ENCODE peak calls at places on chromosomes 5 and 9, in four cellular contexts. One of them, this sample, is unnamed. For H3K9me3, the result is how much of the 10 kb centered on the place peaks cover.

GRCh38 chr9:114606597-114607207 is 4.4 kb upstream of the TMEM268 start:
- DNase-seq in naive thymus-derived CD4-positive, alpha-beta T cell: no peak
- DNase-seq in lower lobe of right lung: no peak
- DNase-seq in effector memory CD4-positive, alpha-beta T cell: no peak
- DNase-seq in this sample: no peak

GRCh38 chr5:135060021-135060420 is 26.0 kb upstream of the PITX1 start:
- DNase-seq in naive thymus-derived CD4-positive, alpha-beta T cell: no peak
- DNase-seq in lower lobe of right lung: no peak
- DNase-seq in effector memory CD4-positive, alpha-beta T cell: no peak
- DNase-seq in this sample: no peak

GRCh38 chr9:121171236-121171635 is 30.4 kb downstream of the RAB14 start:
- DNase-seq in lower lobe of right lung: no peak
- DNase-seq in naive thymus-derived CD4-positive, alpha-beta T cell: no peak
- DNase-seq in effector memory CD4-positive, alpha-beta T cell: no peak
- DNase-seq in this sample: no peak

GRCh38 chr5:103847060-103847459 is 284.5 kb upstream of the NUDT12 start:
- DNase-seq in lower lobe of right lung: no peak
- DNase-seq in naive thymus-derived CD4-positive, alpha-beta T cell: no peak
- DNase-seq in effector memory CD4-positive, alpha-beta T cell: no peak
- DNase-seq in this sample: no peak

GRCh38 chr5:2130361-2130760 is 247.6 kb upstream of the IRX4 start:
- DNase-seq in lower lobe of right lung: no peak
- DNase-seq in naive thymus-derived CD4-positive, alpha-beta T cell: no peak
- DNase-seq in effector memory CD4-positive, alpha-beta T cell: no peak
- DNase-seq in this sample: no peak

GRCh38 chr5:138032572-138033274 is at the start of gene FAM13B:
- DNase-seq in effector memory CD4-positive, alpha-beta T cell: peak
- DNase-seq in lower lobe of right lung: peak
- DNase-seq in naive thymus-derived CD4-positive, alpha-beta T cell: peak
- DNase-seq in this sample: peak

GRCh38 chr9:72828281-72828731 is 124.5 kb downstream of the ALDH1A1 start:
- DNase-seq in lower lobe of right lung: no peak
- DNase-seq in naive thymus-derived CD4-positive, alpha-beta T cell: no peak
- DNase-seq in effector memory CD4-positive, alpha-beta T cell: no peak
- DNase-seq in this sample: no peak

GRCh38 chr5:133952729-133953567 is 15.5 kb downstream of the C5orf15 start:
- DNase-seq in naive thymus-derived CD4-positive, alpha-beta T cell: no peak
- DNase-seq in lower lobe of right lung: no peak
- DNase-seq in effector memory CD4-positive, alpha-beta T cell: no peak
- DNase-seq in this sample: no peak

GRCh38 chr9:120692901-120693573 is 21.2 kb downstream of the MEGF9 start:
- DNase-seq in effector memory CD4-positive, alpha-beta T cell: no peak
- DNase-seq in lower lobe of right lung: no peak
- DNase-seq in naive thymus-derived CD4-positive, alpha-beta T cell: no peak
- DNase-seq in this sample: no peak

GRCh38 chr5:96975656-96976055 is 39.8 kb downstream of the LNPEP start:
- DNase-seq in effector memory CD4-positive, alpha-beta T cell: no peak
- DNase-seq in lower lobe of right lung: no peak
- DNase-seq in naive thymus-derived CD4-positive, alpha-beta T cell: no peak
- DNase-seq in this sample: no peak

GRCh38 chr9:77019810-77020437 is 469 bp downstream of the FOXB2 start:
- DNase-seq in effector memory CD4-positive, alpha-beta T cell: no peak
- DNase-seq in naive thymus-derived CD4-positive, alpha-beta T cell: no peak
- DNase-seq in lower lobe of right lung: no peak
- DNase-seq in this sample: no peak

GRCh38 chr5:102815560-102816324 is 60.6 kb downstream of the PAM start:
- DNase-seq in lower lobe of right lung: no peak
- DNase-seq in naive thymus-derived CD4-positive, alpha-beta T cell: no peak
- DNase-seq in effector memory CD4-positive, alpha-beta T cell: no peak
- DNase-seq in this sample: no peak

GRCh38 chr5:94503677-94504076 is 114.7 kb downstream of the KIAA0825 start:
- DNase-seq in lower lobe of right lung: no peak
- DNase-seq in effector memory CD4-positive, alpha-beta T cell: no peak
- DNase-seq in naive thymus-derived CD4-positive, alpha-beta T cell: no peak
- DNase-seq in this sample: no peak

GRCh38 chr9:73810585-73811215 is 659.0 kb downstream of the ANXA1 start:
- DNase-seq in naive thymus-derived CD4-positive, alpha-beta T cell: no peak
- DNase-seq in effector memory CD4-positive, alpha-beta T cell: no peak
- DNase-seq in lower lobe of right lung: no peak
- DNase-seq in this sample: no peak

GRCh38 chr9:112130997-112131396 is 44.1 kb downstream of the SUSD1 start:
- DNase-seq in lower lobe of right lung: no peak
- DNase-seq in naive thymus-derived CD4-positive, alpha-beta T cell: no peak
- DNase-seq in effector memory CD4-positive, alpha-beta T cell: no peak
- DNase-seq in this sample: no peak

GRCh38 chr5:146902471-146902870 is 23.9 kb upstream of the PPP2R2B start:
- DNase-seq in naive thymus-derived CD4-positive, alpha-beta T cell: no peak
- DNase-seq in lower lobe of right lung: no peak
- DNase-seq in effector memory CD4-positive, alpha-beta T cell: no peak
- DNase-seq in this sample: no peak

GRCh38 chr9:77594963-77595362 is 53.2 kb downstream of the GNA14 start:
- DNase-seq in naive thymus-derived CD4-positive, alpha-beta T cell: no peak
- DNase-seq in lower lobe of right lung: no peak
- DNase-seq in effector memory CD4-positive, alpha-beta T cell: no peak
- DNase-seq in this sample: no peak

GRCh38 chr5:1754531-1755220 is 45.0 kb downstream of the MRPL36 start:
- DNase-seq in effector memory CD4-positive, alpha-beta T cell: no peak
- DNase-seq in lower lobe of right lung: peak
- DNase-seq in naive thymus-derived CD4-positive, alpha-beta T cell: no peak
- DNase-seq in this sample: no peak

GRCh38 chr9:131605770-131606590 is 60.7 kb downstream of the PRRT1B start:
- DNase-seq in lower lobe of right lung: no peak
- DNase-seq in effector memory CD4-positive, alpha-beta T cell: no peak
- DNase-seq in naive thymus-derived CD4-positive, alpha-beta T cell: no peak
- DNase-seq in this sample: no peak

GRCh38 chr9:93085676-93086075 is 10.3 kb upstream of the CARD19 start:
- DNase-seq in effector memory CD4-positive, alpha-beta T cell: no peak
- DNase-seq in lower lobe of right lung: peak
- DNase-seq in naive thymus-derived CD4-positive, alpha-beta T cell: no peak
- DNase-seq in this sample: no peak

GRCh38 chr5:73901455-73901854 is 275.5 kb downstream of the ARHGEF28 start:
- DNase-seq in effector memory CD4-positive, alpha-beta T cell: no peak
- DNase-seq in naive thymus-derived CD4-positive, alpha-beta T cell: no peak
- DNase-seq in lower lobe of right lung: no peak
- DNase-seq in this sample: no peak

GRCh38 chr5:52839285-52839684 is 51.6 kb downstream of the ITGA1 start:
- DNase-seq in effector memory CD4-positive, alpha-beta T cell: no peak
- DNase-seq in lower lobe of right lung: no peak
- DNase-seq in naive thymus-derived CD4-positive, alpha-beta T cell: no peak
- DNase-seq in this sample: no peak

GRCh38 chr9:128718475-128718874 is 5.5 kb downstream of the ZDHHC12 start:
- DNase-seq in naive thymus-derived CD4-positive, alpha-beta T cell: no peak
- DNase-seq in lower lobe of right lung: no peak
- DNase-seq in effector memory CD4-positive, alpha-beta T cell: no peak
- DNase-seq in this sample: no peak

GRCh38 chr9:136978073-136978864 is 965 bp downstream of the PTGDS start:
- DNase-seq in lower lobe of right lung: peak
- DNase-seq in naive thymus-derived CD4-positive, alpha-beta T cell: peak
- DNase-seq in effector memory CD4-positive, alpha-beta T cell: peak
- DNase-seq in this sample: peak

GRCh38 chr5:180849827-180850226 is 11.2 kb downstream of the ZFP62 start:
- DNase-seq in effector memory CD4-positive, alpha-beta T cell: no peak
- DNase-seq in naive thymus-derived CD4-positive, alpha-beta T cell: no peak
- DNase-seq in lower lobe of right lung: no peak
- DNase-seq in this sample: no peak
- H3K9me3 ChIP-seq in effector memory CD4-positive, alpha-beta T cell: under half
- H3K9me3 ChIP-seq in naive thymus-derived CD4-positive, alpha-beta T cell: under half
- H3K9me3 ChIP-seq in lower lobe of right lung: under half
- H3K9me3 ChIP-seq in this sample: under half

GRCh38 chr5:77795268-77795667 is 19.1 kb upstream of the TBCA start:
- DNase-seq in naive thymus-derived CD4-positive, alpha-beta T cell: no peak
- DNase-seq in lower lobe of right lung: no peak
- DNase-seq in effector memory CD4-positive, alpha-beta T cell: no peak
- DNase-seq in this sample: no peak
- H3K9me3 ChIP-seq in naive thymus-derived CD4-positive, alpha-beta T cell: under half
- H3K9me3 ChIP-seq in lower lobe of right lung: under half
- H3K9me3 ChIP-seq in effector memory CD4-positive, alpha-beta T cell: under half
- H3K9me3 ChIP-seq in this sample: under half

DNA sequence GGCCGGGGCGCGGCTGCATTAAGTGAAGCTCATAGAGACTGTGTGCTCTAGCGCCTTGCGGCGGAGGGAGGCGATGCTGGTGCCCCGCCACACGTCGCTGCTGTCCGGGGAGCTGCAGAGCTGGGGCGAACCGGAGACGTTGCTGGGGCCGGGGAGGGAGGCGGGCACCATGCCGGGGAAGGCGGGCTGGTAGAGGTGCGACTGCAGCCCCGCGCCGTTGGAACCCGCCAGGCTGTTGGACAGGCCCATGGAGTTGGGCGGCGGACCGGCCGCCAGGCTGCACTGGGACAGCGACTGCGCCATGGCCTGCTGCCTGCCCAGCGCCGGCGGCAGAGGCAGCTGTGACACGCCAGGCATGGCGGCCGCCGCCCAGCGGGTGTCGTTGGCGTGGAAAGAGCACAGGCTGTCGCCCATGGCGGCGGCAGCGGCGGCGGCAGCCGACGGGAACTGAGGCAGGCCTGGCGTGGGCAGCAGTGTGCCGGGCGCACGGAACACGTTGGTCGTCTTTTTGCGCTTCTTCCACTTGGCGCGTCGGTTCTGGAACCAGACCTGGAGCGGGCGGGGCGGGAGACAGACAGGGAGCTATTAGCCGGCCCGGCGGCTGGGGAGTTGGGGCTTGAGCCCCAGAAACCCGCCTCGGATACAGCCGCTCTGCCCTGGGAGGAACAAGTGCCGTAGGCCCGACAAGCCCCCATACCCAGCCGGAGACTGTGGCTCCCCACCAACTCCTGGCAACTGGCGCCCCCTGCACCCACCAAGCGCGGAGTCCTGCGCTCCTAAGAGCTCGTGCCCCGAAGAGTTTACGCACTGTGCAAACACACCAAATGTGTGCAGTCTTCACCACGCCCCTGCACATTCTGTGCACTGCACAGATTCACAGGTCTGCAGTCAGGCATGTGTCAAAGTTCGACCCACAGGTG is 8.0 kb downstream of the OTP start:
- DNase-seq in lower lobe of right lung: peak
- DNase-seq in effector memory CD4-positive, alpha-beta T cell: no peak
- DNase-seq in naive thymus-derived CD4-positive, alpha-beta T cell: no peak
- DNase-seq in this sample: no peak
- H3K9me3 ChIP-seq in lower lobe of right lung: under half
- H3K9me3 ChIP-seq in effector memory CD4-positive, alpha-beta T cell: under half
- H3K9me3 ChIP-seq in naive thymus-derived CD4-positive, alpha-beta T cell: under half
- H3K9me3 ChIP-seq in this sample: under half

GRCh38 chr5:179079165-179079987 is 19.2 kb downstream of the ZNF354C start:
- DNase-seq in naive thymus-derived CD4-positive, alpha-beta T cell: no peak
- DNase-seq in lower lobe of right lung: no peak
- DNase-seq in effector memory CD4-positive, alpha-beta T cell: no peak
- DNase-seq in this sample: no peak
- H3K9me3 ChIP-seq in naive thymus-derived CD4-positive, alpha-beta T cell: under half
- H3K9me3 ChIP-seq in lower lobe of right lung: half or more
- H3K9me3 ChIP-seq in effector memory CD4-positive, alpha-beta T cell: half or more
- H3K9me3 ChIP-seq in this sample: under half

DNA sequence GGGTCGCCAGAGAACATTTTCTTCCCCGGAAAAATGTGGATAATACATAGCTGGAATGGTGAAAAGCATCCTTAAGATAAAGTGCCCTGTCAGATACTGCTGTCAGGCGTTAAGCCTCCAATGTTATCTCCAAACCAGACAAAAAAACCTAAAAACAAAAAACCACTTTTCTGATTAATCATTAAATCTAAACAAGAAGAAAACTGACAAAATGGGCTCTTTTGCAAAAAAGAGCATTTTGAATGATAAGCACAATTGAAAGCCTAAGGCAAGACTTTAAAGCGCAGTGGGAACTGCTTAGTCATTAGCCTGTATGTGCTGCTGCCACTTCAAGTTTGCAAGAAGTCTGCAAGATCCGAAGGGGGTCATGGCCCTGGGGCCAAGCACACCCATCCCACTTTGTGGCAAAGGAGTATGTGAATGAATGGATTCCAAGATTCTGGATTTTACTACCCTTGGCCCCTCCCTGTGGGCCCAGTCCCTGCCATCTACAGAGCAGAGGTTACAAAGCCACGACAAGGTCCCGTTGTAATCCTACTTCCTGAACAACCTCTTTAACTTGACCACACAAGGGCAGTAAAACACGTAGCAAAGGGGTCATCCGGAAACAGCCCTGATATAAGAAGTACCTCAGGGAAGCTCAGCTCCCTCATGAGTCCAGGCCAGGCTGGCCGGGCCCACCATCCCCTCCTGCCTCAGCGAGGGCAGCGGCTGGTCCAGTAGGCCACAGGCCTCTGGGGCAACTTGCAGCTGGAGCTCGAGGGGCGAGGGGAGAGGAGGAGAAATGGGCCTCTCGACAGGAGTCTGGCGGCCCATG is 29.7 kb downstream of the SHB start:
- DNase-seq in effector memory CD4-positive, alpha-beta T cell: no peak
- DNase-seq in naive thymus-derived CD4-positive, alpha-beta T cell: no peak
- DNase-seq in lower lobe of right lung: no peak
- DNase-seq in this sample: no peak
- H3K9me3 ChIP-seq in effector memory CD4-positive, alpha-beta T cell: under half
- H3K9me3 ChIP-seq in naive thymus-derived CD4-positive, alpha-beta T cell: under half
- H3K9me3 ChIP-seq in lower lobe of right lung: under half
- H3K9me3 ChIP-seq in this sample: under half

This sample was measured in T-helper 17 cell.